ENCODE peak calls at places on chromosomes 13 and 19, in six cellular contexts. W is bronchial epithelial cell, F is kidney glomerular epithelial cell, O is GM23338, N is iris pigment epithelial cell, P is EH. X is an unnamed sample.

GRCh38 chr13:97307882-97308624 is 85.9 kb downstream of the MBNL2 start:
- DNase-seq in O (peak), N (peak), P (peak), F (peak), W (peak), X (no peak)

GRCh38 chr19:54209748-54210494 is 9.3 kb downstream of the RPS9 start:
- DNase-seq in W (peak), F (peak), N (peak), P (peak), O (no peak), X (no peak)

GRCh38 chr13:71021810-71022422 is 845.1 kb downstream of the DACH1 start:
- DNase-seq in F (no peak), P (no peak), N (no peak), W (no peak), O (no peak), X (no peak)

GRCh38 chr19:29953352-29954247 is 11.6 kb downstream of the URI1 start:
- DNase-seq in F (no peak), W (no peak), P (no peak), O (no peak), N (peak), X (no peak)

GRCh38 chr13:28707629-28708427 is 10.9 kb downstream of the SLC46A3 start:
- DNase-seq in P (peak), F (no peak), N (peak), O (no peak), W (peak), X (no peak)

GRCh38 chr13:21639604-21640003 is 31.3 kb upstream of the FGF9 start:
- DNase-seq in N (no peak), F (no peak), O (no peak), P (no peak), W (no peak), X (no peak)

GRCh38 chr19:6708346-6708745 is 12.1 kb downstream of the C3 start:
- DNase-seq in W (no peak), O (no peak), F (no peak), N (no peak), P (no peak), X (no peak)

GRCh38 chr13:29301027-29301426 is 294.5 kb downstream of the SLC7A1 start:
- DNase-seq in P (no peak), W (no peak), O (peak), N (no peak), F (no peak), X (no peak)

GRCh38 chr13:43297967-43298366 is 274.6 kb downstream of the DNAJC15 start:
- DNase-seq in P (no peak), N (no peak), F (no peak), W (no peak), O (no peak), X (no peak)

GRCh38 chr19:54325631-54326030 is 12.7 kb upstream of the LILRA5 start:
- DNase-seq in N (no peak), F (no peak), W (no peak), O (peak), P (no peak), X (no peak)

GRCh38 chr19:46192990-46193650 is 36.4 kb upstream of the IGFL1 start:
- DNase-seq in O (no peak), W (peak), P (peak), F (peak), N (peak), X (no peak)

GRCh38 chr13:20580257-20580656 is 13.3 kb downstream of the IFT88 start:
- DNase-seq in P (no peak), W (no peak), N (no peak), O (no peak), F (no peak), X (no peak)

GRCh38 chr19:35236638-35237400 is 8.3 kb upstream of the FAM187B start:
- DNase-seq in N (no peak), W (no peak), O (peak), P (no peak), F (no peak), X (no peak)

GRCh38 chr13:66659291-66660012 is 570.7 kb downstream of the PCDH9 start:
- DNase-seq in W (no peak), O (no peak), N (peak), F (no peak), P (peak), X (no peak)

GRCh38 chr19:12778020-12778904 is 2.9 kb upstream of the HOOK2 start:
- DNase-seq in F (peak), N (peak), O (peak), P (peak), W (peak), X (no peak)

GRCh38 chr13:110907951-110908898 is 6.6 kb downstream of the ANKRD10 start:
- DNase-seq in W (peak), O (peak), F (peak), N (peak), P (peak), X (no peak)

GRCh38 chr19:30471441-30471840 is 99.3 kb downstream of the ZNF536 start:
- DNase-seq in W (no peak), F (no peak), P (no peak), O (no peak), N (no peak), X (no peak)

GRCh38 chr13:38849316-38849715 is 141.3 kb downstream of the STOML3 start:
- DNase-seq in P (peak), O (no peak), F (no peak), W (peak), N (no peak), X (no peak)

GRCh38 chr13:101382701-101383100 is 33.6 kb downstream of the NALCN start:
- DNase-seq in W (no peak), N (no peak), O (no peak), F (no peak), P (peak), X (no peak)

GRCh38 chr13:76622336-76623045 is 263.7 kb downstream of the KCTD12 start:
- DNase-seq in N (peak), O (no peak), F (no peak), P (no peak), W (no peak), X (no peak)

GRCh38 chr19:55485439-55486011 is 537 bp downstream of the NAT14 start:
- DNase-seq in F (no peak), N (no peak), P (no peak), O (no peak), W (no peak), X (no peak)

GRCh38 chr13:52696566-52696965 is 43.1 kb downstream of the CNMD start:
- DNase-seq in N (no peak), O (no peak), F (no peak), P (no peak), W (no peak), X (no peak)

GRCh38 chr19:40443930-40444180 is 280 bp downstream of the SERTAD3 start:
- DNase-seq in N (no peak), W (no peak), O (peak), F (no peak), P (no peak), X (no peak)

GRCh38 chr19:41226053-41226873 is 7.2 kb downstream of the AXL start:
- DNase-seq in N (peak), P (peak), O (peak), F (peak), W (peak), X (no peak)

GRCh38 chr19:8609210-8610040 is 1.1 kb downstream of the ADAMTS10 start:
- DNase-seq in O (peak), F (no peak), W (no peak), P (peak), N (peak), X (no peak)

GRCh38 chr19:38837656-38838121 is 6.1 kb upstream of the ECH1 start:
- DNase-seq in N (peak), O (no peak), P (peak), F (no peak), W (peak), X (no peak)

GRCh38 chr19:12156254-12157058 is at the start of gene ZNF625:
- DNase-seq in W (peak), O (peak), F (peak), N (peak), P (peak), X (no peak)

GRCh38 chr13:46165485-46166220 is 16.3 kb downstream of the LCP1 start:
- DNase-seq in P (no peak), O (no peak), W (no peak), N (peak), F (peak), X (no peak)

GRCh38 chr13:78689011-78689410 is 30.1 kb upstream of the OBI1 start:
- DNase-seq in F (peak), W (no peak), O (peak), N (no peak), P (no peak), X (no peak)

GRCh38 chr19:27746691-27747380 is 1466.1 kb downstream of the UQCRFS1 start:
- DNase-seq in F (no peak), O (peak), P (no peak), W (peak), N (peak), X (no peak)

GRCh38 chr13:94537740-94538630 is 58.0 kb downstream of the TGDS start:
- DNase-seq in F (no peak), N (no peak), P (no peak), W (peak), O (no peak), X (no peak)

GRCh38 chr19:16001481-16002312 is 52.9 kb downstream of the OR10H4 start:
- DNase-seq in F (no peak), W (peak), O (no peak), N (peak), P (peak), X (no peak)

GRCh38 chr13:41812851-41813250 is 148.1 kb downstream of the VWA8 start:
- DNase-seq in W (no peak), N (no peak), P (no peak), F (no peak), O (no peak), X (no peak)